ENCODE peak calls at places on chromosomes 6 and 20, in seven cellular contexts. T is osteoblast, D is neural crest cell, V is lung, C is GM23338, J is GM20000, S is fibroblast of lung. I is an unnamed sample.

GRCh38 chr20:58461899-58462298 is 53.3 kb downstream of the APCDD1L start:
- DNase-seq in T (peak; percentile 72), D (no peak), V (no peak), C (no peak), J (no peak), S (no peak), I (no peak)

GRCh38 chr6:19135706-19136105 is 701.5 kb upstream of the ID4 start:
- DNase-seq in T (no peak), D (no peak), V (no peak), C (no peak), J (no peak), S (no peak), I (no peak)

GRCh38 chr6:12022903-12023522 is 10.9 kb downstream of the HIVEP1 start:
- DNase-seq in T (no peak), D (no peak), V (no peak), C (no peak), J (no peak), S (no peak), I (no peak)

GRCh38 chr6:19325335-19325789 is 511.8 kb upstream of the ID4 start:
- DNase-seq in T (no peak), D (no peak), V (no peak), C (no peak), J (no peak), S (no peak), I (no peak)

GRCh38 chr6:37482356-37483292 is 17.1 kb downstream of the CCDC167 start:
- DNase-seq in T (peak; percentile 35), D (no peak), V (no peak), C (no peak), J (no peak), S (no peak), I (no peak)

GRCh38 chr6:99331531-99331930 is 17.9 kb downstream of the FAXC start:
- DNase-seq in T (peak; percentile 75), D (no peak), V (no peak), C (no peak), J (no peak), S (no peak), I (no peak)

GRCh38 chr6:11275598-11275997 is 43.1 kb upstream of the NEDD9 start:
- DNase-seq in T (no peak), D (no peak), V (peak; percentile 48), C (no peak), J (peak; percentile 70), S (no peak), I (no peak)

GRCh38 chr6:165245716-165246115 is 63.7 kb downstream of the C6orf118 start:
- DNase-seq in T (peak; percentile 29), D (no peak), V (no peak), C (no peak), J (no peak), S (no peak), I (no peak)

GRCh38 chr6:136526196-136526930 is 23.9 kb downstream of the MAP7 start:
- DNase-seq in T (peak; percentile 95), D (peak; percentile 35), V (peak; percentile 47), C (peak; percentile 89), J (peak; percentile 24), S (peak; percentile 65), I (peak; percentile 27)

GRCh38 chr6:84052204-84052882 is 18.8 kb downstream of the MRAP2 start:
- DNase-seq in T (peak; percentile 90), D (peak; percentile 27), V (no peak), C (peak; percentile 89), J (no peak), S (peak; percentile 34), I (no peak)

GRCh38 chr6:27617700-27618689 is 145.1 kb upstream of the ZNF184 start:
- DNase-seq in T (peak; percentile 86), D (no peak), V (no peak), C (peak; percentile 78), J (no peak), S (peak; percentile 57), I (peak; percentile 49)

GRCh38 chr6:11263185-11263817 is 30.8 kb upstream of the NEDD9 start:
- DNase-seq in T (no peak), D (no peak), V (peak; percentile 82), C (no peak), J (no peak), S (peak; percentile 87), I (no peak)

GRCh38 chr20:445514-446336 is 16.6 kb downstream of the TBC1D20 start:
- DNase-seq in T (peak; percentile 18), D (no peak), V (peak; percentile 52), C (no peak), J (no peak), S (no peak), I (no peak)

GRCh38 chr6:167828325-167828956 is 1.7 kb downstream of the AFDN start:
- DNase-seq in T (no peak), D (no peak), V (no peak), C (no peak), J (no peak), S (no peak), I (no peak)

GRCh38 chr20:47304287-47304686 is 52.2 kb downstream of the ZMYND8 start:
- DNase-seq in T (peak; percentile 71), D (no peak), V (no peak), C (no peak), J (no peak), S (peak; percentile 72), I (no peak)

GRCh38 chr6:45645302-45645701 is 267.6 kb upstream of the SUPT3H start:
- DNase-seq in T (no peak), D (no peak), V (no peak), C (no peak), J (peak; percentile 55), S (no peak), I (no peak)

GRCh38 chr6:26445934-26446667 is 5.8 kb downstream of the BTN3A3 start:
- DNase-seq in T (no peak), D (no peak), V (no peak), C (no peak), J (peak; percentile 53), S (no peak), I (no peak)

GRCh38 chr6:26270121-26270861 is 94.7 kb upstream of the BTN3A2 start:
- DNase-seq in T (peak; percentile 23), D (no peak), V (no peak), C (peak; percentile 48), J (no peak), S (no peak), I (no peak)

GRCh38 chr20:22354647-22355046 is 229.7 kb downstream of the FOXA2 start:
- DNase-seq in T (no peak), D (no peak), V (no peak), C (no peak), J (no peak), S (no peak), I (no peak)

GRCh38 chr6:35152067-35152707 is 11.0 kb upstream of the TCP11 start:
- DNase-seq in T (no peak), D (no peak), V (no peak), C (no peak), J (no peak), S (no peak), I (no peak)

GRCh38 chr6:149043476-149044130 is 273.9 kb upstream of the TAB2 start:
- DNase-seq in T (peak; percentile 73), D (peak; percentile 23), V (no peak), C (peak; percentile 72), J (peak; percentile 21), S (no peak), I (no peak)
- TF ChIP-seq CTCF in T (peak; percentile 49), D (peak; percentile 49), V (no peak), C (peak; percentile 72), J (no peak), S (peak; percentile 29), I (no peak)

DNA sequence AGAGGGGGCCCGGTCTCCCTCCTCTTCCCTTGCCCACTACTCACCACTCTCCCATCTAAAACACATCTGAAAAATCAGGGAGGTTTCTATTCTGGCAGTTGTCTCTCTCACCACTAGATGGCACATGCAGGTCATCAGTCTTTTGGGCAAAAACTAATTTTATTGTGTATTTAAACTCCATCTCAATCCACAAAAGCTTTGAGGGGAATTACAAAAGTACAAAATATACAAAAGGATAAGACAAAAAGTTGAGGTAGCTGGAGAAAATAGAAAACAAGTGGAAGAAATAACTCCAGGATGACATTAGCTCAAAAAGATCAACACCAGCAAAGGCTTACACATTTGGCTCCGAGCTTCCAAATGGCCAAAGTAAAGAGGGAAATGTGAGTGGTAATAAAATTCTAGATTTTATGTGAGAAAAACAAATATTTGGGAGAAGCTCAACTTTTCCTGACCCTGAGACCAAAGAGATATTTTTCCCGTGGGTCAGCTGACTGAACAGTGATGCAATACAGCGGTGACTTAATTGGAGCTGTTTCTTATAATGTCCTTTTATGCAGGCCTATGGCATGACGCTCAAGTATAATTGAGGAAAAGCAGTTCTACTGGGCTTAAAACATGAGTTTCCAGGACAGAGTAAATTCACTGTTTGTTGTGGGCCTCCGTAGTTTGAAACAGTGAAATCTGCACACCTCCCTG is 79.8 kb upstream of the CHD6 start:
- DNase-seq in T (peak; percentile 55), D (no peak), V (no peak), C (peak; percentile 77), J (peak; percentile 35), S (peak; percentile 42), I (no peak)
- TF ChIP-seq CTCF in T (peak; percentile 92), D (peak; percentile 83), V (peak; percentile 19), C (peak; percentile 66), J (peak; percentile 88), S (peak; percentile 95), I (peak; percentile 87)

DNA sequence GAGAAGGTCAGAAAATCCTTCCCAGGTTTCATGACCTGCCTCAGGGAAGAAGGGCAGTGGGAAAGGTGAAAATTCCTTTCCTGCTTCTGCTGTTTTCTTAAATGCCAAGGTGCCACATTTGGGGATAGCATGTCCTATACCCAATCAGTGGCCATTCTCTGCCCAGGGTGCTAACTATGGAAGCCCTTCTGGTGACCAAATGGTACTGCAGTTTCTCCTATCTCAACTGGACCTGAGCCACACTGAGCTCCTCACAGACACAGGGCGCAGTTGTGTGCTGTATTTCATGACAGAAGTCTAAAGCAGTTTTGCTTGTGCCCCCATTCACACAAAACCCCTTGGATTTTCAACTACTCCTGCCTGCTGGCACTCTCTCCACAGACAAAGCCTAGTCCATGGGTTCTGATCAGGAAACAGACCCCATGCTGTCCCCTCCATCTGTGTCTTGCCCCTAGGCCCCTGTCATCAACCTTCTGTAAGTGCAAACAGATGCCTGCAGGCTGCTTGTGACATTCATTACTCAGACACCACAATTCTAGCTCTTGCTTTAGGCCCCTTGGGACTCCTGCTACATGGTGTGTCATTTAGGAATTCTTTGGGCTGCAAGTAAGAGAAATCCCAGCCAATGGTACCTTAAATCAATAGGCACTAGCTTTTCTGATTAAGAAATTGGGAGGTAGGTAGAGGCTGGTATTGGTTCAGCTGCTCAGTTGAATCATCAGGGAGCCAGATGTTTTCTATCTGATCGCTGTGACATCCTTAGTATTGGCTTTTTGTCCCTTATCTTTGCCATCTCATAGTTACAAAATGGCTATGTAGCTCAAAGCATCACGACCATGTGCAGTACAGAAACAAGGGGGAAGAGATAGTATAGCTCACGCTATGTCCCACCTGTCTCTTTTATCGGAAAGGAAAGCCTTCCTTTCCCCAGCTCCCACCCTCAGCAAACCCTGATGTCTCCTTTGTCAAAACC is 147.8 kb downstream of the CD83 start:
- DNase-seq in T (no peak), D (no peak), V (no peak), C (peak; percentile 45), J (no peak), S (no peak), I (no peak)
- TF ChIP-seq CTCF in T (peak; percentile 11), D (no peak), V (no peak), C (peak; percentile 9), J (no peak), S (no peak), I (peak; percentile 25)

DNA sequence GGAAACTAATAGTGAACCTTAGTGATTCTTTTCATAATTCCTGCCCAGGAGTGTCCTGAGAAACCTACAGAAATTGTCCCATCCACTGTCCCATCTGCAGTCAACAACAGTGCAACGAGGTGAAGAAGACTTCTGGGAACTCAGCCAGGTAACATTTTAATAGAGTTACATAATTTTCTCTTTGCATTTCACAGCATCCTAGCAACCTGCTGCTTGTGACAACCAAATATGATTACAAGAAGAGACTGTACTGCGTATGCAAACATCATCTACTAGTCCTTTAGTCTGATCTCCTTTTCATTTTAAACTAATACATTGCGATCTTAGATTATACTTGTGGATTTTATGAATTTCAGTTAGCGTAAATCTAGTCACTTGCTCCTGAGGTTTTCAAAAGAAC is 951.6 kb downstream of the TFAP2A start:
- DNase-seq in T (no peak), D (no peak), V (no peak), C (no peak), J (no peak), S (no peak), I (no peak)
- TF ChIP-seq CTCF in T (no peak), D (no peak), V (no peak), C (no peak), J (no peak), S (no peak), I (no peak)